ENCODE peak calls at places on chromosome 10, in nine cellular contexts. I, O, L, Z, C, E, K, Q and U are unnamed samples.

GRCh38 chr10:23422003-23422411 is 16.9 kb upstream of the OTUD1 start:
- DNase-seq in C (no peak), E (no peak), K (no peak), L (no peak), Z (no peak), Q (no peak), I (no peak), O (no peak), U (no peak)

GRCh38 chr10:117284726-117285494 is 44.0 kb downstream of the SLC18A2 start:
- DNase-seq in Z (no peak), K (no peak), I (no peak), C (no peak), E (no peak), Q (no peak), L (no peak), O (no peak), U (no peak)

GRCh38 chr10:47364911-47365310 is 16.7 kb downstream of the RBP3 start:
- DNase-seq in L (peak), E (no peak), I (no peak), K (no peak), Q (no peak), O (no peak), Z (no peak), C (no peak), U (no peak)

GRCh38 chr10:113643183-113643582 is 20.7 kb downstream of the NRAP start:
- DNase-seq in C (no peak), O (no peak), I (no peak), E (no peak), Q (no peak), K (no peak), L (no peak), Z (no peak), U (no peak)

GRCh38 chr10:68242051-68242450 is 10.1 kb upstream of the ATOH7 start:
- DNase-seq in K (no peak), C (no peak), E (no peak), Q (no peak), O (no peak), Z (no peak), L (no peak), I (no peak), U (no peak)

GRCh38 chr10:92689663-92690210 is at the start of gene HHEX:
- DNase-seq in C (peak), I (peak), K (peak), L (peak), O (no peak), Q (peak), Z (peak), E (peak), U (no peak)

GRCh38 chr10:117342638-117343037 is 32.6 kb downstream of the PDZD8 start:
- DNase-seq in C (peak), Q (no peak), I (no peak), Z (no peak), K (peak), O (peak), L (no peak), E (no peak), U (peak)

GRCh38 chr10:33483124-33483794 is 148.8 kb upstream of the NRP1 start:
- DNase-seq in Q (no peak), E (peak), Z (no peak), O (no peak), C (peak), K (peak), I (no peak), L (no peak), U (no peak)

GRCh38 chr10:126770809-126771208 is 100.3 kb upstream of the C10orf90 start:
- DNase-seq in E (no peak), Q (no peak), O (no peak), L (no peak), I (no peak), K (no peak), C (no peak), Z (no peak), U (no peak)

GRCh38 chr10:129904323-129904722 is 59.8 kb downstream of the EBF3 start:
- DNase-seq in E (no peak), K (no peak), Z (no peak), I (no peak), Q (no peak), O (no peak), L (no peak), C (no peak), U (no peak)

GRCh38 chr10:131141645-131142445 is 169.7 kb downstream of the TCERG1L start:
- DNase-seq in Q (peak), O (no peak), L (peak), C (no peak), Z (no peak), I (no peak), K (no peak), E (no peak), U (no peak)

GRCh38 chr10:21727452-21728168 is 193.6 kb downstream of the MLLT10 start:
- DNase-seq in C (peak), L (no peak), E (no peak), O (no peak), Q (no peak), K (no peak), I (peak), Z (no peak), U (no peak)

GRCh38 chr10:21724695-21725371 is 190.8 kb downstream of the MLLT10 start:
- DNase-seq in Z (peak), Q (no peak), K (peak), L (peak), I (peak), E (peak), C (peak), O (peak), U (peak)

GRCh38 chr10:21724020-21724589 is 190.1 kb downstream of the MLLT10 start:
- DNase-seq in K (peak), C (peak), L (no peak), Q (no peak), Z (no peak), I (no peak), E (no peak), O (peak), U (no peak)

GRCh38 chr10:21722209-21722608 is 188.2 kb downstream of the MLLT10 start:
- DNase-seq in I (no peak), L (no peak), Q (no peak), E (no peak), K (no peak), Z (no peak), C (no peak), O (no peak), U (no peak)

GRCh38 chr10:21726601-21727295 is 192.7 kb downstream of the MLLT10 start:
- DNase-seq in C (no peak), L (no peak), O (peak), Q (no peak), I (no peak), E (peak), K (peak), Z (no peak), U (no peak)
- H3K4me3 ChIP-seq in C (no peak), L (no peak), O (no peak), Q (no peak), I (no peak), E (no peak), K (no peak), Z (no peak), U (no peak)

GRCh38 chr10:80538481-80539185 is 931 bp downstream of the SH2D4B start:
- DNase-seq in I (no peak), Q (no peak), E (no peak), K (no peak), O (no peak), C (no peak), Z (no peak), L (no peak), U (no peak)

GRCh38 chr10:80536361-80536835 is 1.3 kb upstream of the SH2D4B start:
- DNase-seq in L (no peak), O (no peak), Z (no peak), E (no peak), Q (no peak), K (no peak), C (no peak), I (no peak), U (no peak)

GRCh38 chr10:80537086-80537704 is 507 bp upstream of the SH2D4B start:
- DNase-seq in L (no peak), C (no peak), Z (no peak), O (no peak), K (no peak), Q (no peak), I (no peak), E (peak), U (no peak)

GRCh38 chr10:80537705-80538480 is at the start of gene SH2D4B:
- DNase-seq in C (no peak), I (no peak), K (no peak), O (no peak), L (no peak), E (peak), Q (peak), Z (no peak), U (no peak)

GRCh38 chr10:80535671-80536360 is 1.9 kb upstream of the SH2D4B start:
- DNase-seq in O (no peak), Q (peak), Z (peak), E (peak), K (no peak), L (peak), I (peak), C (no peak), U (no peak)
- H3K4me3 ChIP-seq in O (no peak), Q (peak), Z (peak), E (no peak), K (no peak), L (peak), I (peak), C (peak), U (no peak)

GRCh38 chr10:100723180-100723579 is 22.2 kb upstream of the PAX2 start:
- DNase-seq in O (no peak), Q (no peak), K (no peak), L (peak), C (no peak), Z (no peak), I (no peak), E (no peak), U (no peak)

GRCh38 chr10:100725869-100726426 is 19.4 kb upstream of the PAX2 start:
- DNase-seq in Z (no peak), I (no peak), Q (no peak), K (no peak), O (no peak), C (no peak), E (no peak), L (peak), U (no peak)

GRCh38 chr10:100724531-100725027 is 20.8 kb upstream of the PAX2 start:
- DNase-seq in O (no peak), C (no peak), Z (no peak), L (peak), I (no peak), K (no peak), E (no peak), Q (no peak), U (no peak)

GRCh38 chr10:100725041-100725440 is 20.3 kb upstream of the PAX2 start:
- DNase-seq in Q (no peak), I (no peak), L (no peak), O (no peak), E (no peak), C (no peak), K (peak), Z (no peak), U (no peak)

DNA sequence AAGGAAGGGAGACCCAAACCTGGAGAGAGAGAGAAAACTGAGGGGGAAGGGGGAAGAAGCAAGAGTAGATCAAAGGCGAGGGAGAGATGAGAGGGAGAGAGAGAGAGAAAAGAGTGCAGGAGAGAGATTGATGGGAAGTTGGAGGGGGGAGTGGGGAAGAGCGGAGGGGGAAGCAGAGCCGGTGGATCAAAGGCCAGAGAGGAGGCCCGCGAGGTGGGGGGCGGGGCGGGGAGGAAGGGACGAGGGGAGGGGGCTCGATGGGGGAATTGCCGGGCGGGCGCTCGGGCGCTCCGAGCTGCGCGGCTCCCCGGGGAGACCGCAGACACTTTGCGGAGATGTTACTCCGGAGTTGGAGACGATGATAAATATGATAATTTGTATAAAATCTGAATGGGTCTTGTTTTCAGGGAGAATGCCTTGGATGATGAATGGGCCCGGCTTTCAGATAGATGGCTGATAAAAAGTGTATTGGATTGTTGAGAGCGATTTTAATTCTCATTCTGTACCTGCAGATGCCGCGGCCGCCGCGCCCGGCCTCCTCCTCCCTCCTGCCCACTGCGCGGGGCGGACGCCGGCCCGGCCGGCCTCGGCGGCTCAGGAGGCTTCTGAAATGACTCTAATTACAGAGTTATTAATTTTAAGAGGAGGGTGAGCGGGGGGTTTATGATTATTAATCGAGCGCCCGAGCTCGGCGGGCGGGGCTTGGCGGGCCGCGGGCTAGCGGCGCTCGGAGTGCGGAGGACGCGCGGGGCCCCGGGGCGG is 21.4 kb upstream of the PAX2 start:
- DNase-seq in I (no peak), Z (no peak), E (peak), K (no peak), L (peak), C (no peak), O (no peak), Q (peak), U (no peak)
- H3K4me3 ChIP-seq in I (no peak), Z (peak), E (peak), K (no peak), L (no peak), C (no peak), O (no peak), Q (no peak), U (no peak)

GRCh38 chr10:14181197-14181936 is 149.4 kb downstream of the FRMD4A start:
- DNase-seq in E (no peak), K (no peak), Q (no peak), L (no peak), C (no peak), I (no peak), O (no peak), Z (no peak), U (no peak)
- H3K4me3 ChIP-seq in E (no peak), K (no peak), Q (no peak), L (no peak), C (no peak), I (no peak), O (no peak), Z (no peak), U (no peak)

GRCh38 chr10:87918254-87918859 is 54.9 kb downstream of the PTEN start:
- DNase-seq in O (no peak), Z (no peak), C (no peak), I (no peak), K (no peak), L (no peak), E (no peak), Q (no peak), U (no peak)
- H3K4me3 ChIP-seq in O (no peak), Z (peak), C (no peak), I (no peak), K (no peak), L (no peak), E (no peak), Q (no peak), U (no peak)